ENCODE peak calls at places on chromosomes 11 and 22, in seven cellular contexts. One of them, this sample, is unnamed.

GRCh38 chr11:64777449-64778222 is 706 bp downstream of the SF1 start:
- DNase-seq in epithelial cell of esophagus: peak; percentile 82
- DNase-seq in heart right ventricle: peak; percentile 87
- DNase-seq in transverse colon: peak; percentile 84
- DNase-seq in lower lobe of right lung: peak; percentile 89
- DNase-seq in left ventricle myocardium inferior: peak; percentile 87
- DNase-seq in kidney: peak; percentile 94
- DNase-seq in this sample: peak; percentile 81

GRCh38 chr22:17921871-17922821 is 102.2 kb downstream of the MICAL3 start:
- DNase-seq in epithelial cell of esophagus: peak; percentile 68
- DNase-seq in heart right ventricle: peak; percentile 36
- DNase-seq in transverse colon: peak; percentile 53
- DNase-seq in lower lobe of right lung: no peak
- DNase-seq in left ventricle myocardium inferior: peak; percentile 54
- DNase-seq in kidney: no peak
- DNase-seq in this sample: no peak

GRCh38 chr11:88414385-88414861 is 76.9 kb upstream of the CTSC start:
- DNase-seq in epithelial cell of esophagus: peak; percentile 55
- DNase-seq in heart right ventricle: no peak
- DNase-seq in transverse colon: peak; percentile 20
- DNase-seq in lower lobe of right lung: no peak
- DNase-seq in left ventricle myocardium inferior: no peak
- DNase-seq in kidney: no peak
- DNase-seq in this sample: peak; percentile 94

GRCh38 chr11:47724041-47724729 is 9.0 kb upstream of the AGBL2 start:
- DNase-seq in epithelial cell of esophagus: peak; percentile 49
- DNase-seq in heart right ventricle: no peak
- DNase-seq in transverse colon: peak; percentile 66
- DNase-seq in lower lobe of right lung: no peak
- DNase-seq in left ventricle myocardium inferior: no peak
- DNase-seq in kidney: no peak
- DNase-seq in this sample: peak; percentile 85

GRCh38 chr22:39236321-39237275 is 8.2 kb downstream of the PDGFB start:
- DNase-seq in epithelial cell of esophagus: no peak
- DNase-seq in heart right ventricle: peak; percentile 69
- DNase-seq in transverse colon: peak; percentile 45
- DNase-seq in lower lobe of right lung: peak; percentile 51
- DNase-seq in left ventricle myocardium inferior: peak; percentile 69
- DNase-seq in kidney: peak; percentile 59
- DNase-seq in this sample: no peak

GRCh38 chr22:29245626-29246385 is 22.0 kb downstream of the RHBDD3 start:
- DNase-seq in epithelial cell of esophagus: peak; percentile 64
- DNase-seq in heart right ventricle: peak; percentile 62
- DNase-seq in transverse colon: peak; percentile 75
- DNase-seq in lower lobe of right lung: peak; percentile 78
- DNase-seq in left ventricle myocardium inferior: peak; percentile 66
- DNase-seq in kidney: peak; percentile 85
- DNase-seq in this sample: peak; percentile 76

GRCh38 chr11:60974726-60975125 is 3.2 kb downstream of the CD6 start:
- DNase-seq in epithelial cell of esophagus: no peak
- DNase-seq in heart right ventricle: no peak
- DNase-seq in transverse colon: no peak
- DNase-seq in lower lobe of right lung: no peak
- DNase-seq in left ventricle myocardium inferior: no peak
- DNase-seq in kidney: no peak
- DNase-seq in this sample: no peak

GRCh38 chr22:43474161-43475101 is 62.6 kb downstream of the MPPED1 start:
- DNase-seq in epithelial cell of esophagus: no peak
- DNase-seq in heart right ventricle: no peak
- DNase-seq in transverse colon: no peak
- DNase-seq in lower lobe of right lung: no peak
- DNase-seq in left ventricle myocardium inferior: no peak
- DNase-seq in kidney: peak; percentile 71
- DNase-seq in this sample: no peak

GRCh38 chr22:40345271-40345670 is 1.0 kb upstream of the ADSL start:
- DNase-seq in epithelial cell of esophagus: peak; percentile 66
- DNase-seq in heart right ventricle: no peak
- DNase-seq in transverse colon: peak; percentile 50
- DNase-seq in lower lobe of right lung: no peak
- DNase-seq in left ventricle myocardium inferior: no peak
- DNase-seq in kidney: no peak
- DNase-seq in this sample: peak; percentile 14

GRCh38 chr22:50252081-50253045 is 1.3 kb upstream of the HDAC10 start:
- DNase-seq in epithelial cell of esophagus: peak; percentile 77
- DNase-seq in heart right ventricle: peak; percentile 78
- DNase-seq in transverse colon: peak; percentile 84
- DNase-seq in lower lobe of right lung: peak; percentile 83
- DNase-seq in left ventricle myocardium inferior: peak; percentile 79
- DNase-seq in kidney: peak; percentile 93
- DNase-seq in this sample: peak; percentile 66

GRCh38 chr11:74085542-74085892 is 76.6 kb upstream of the UCP3 start:
- DNase-seq in epithelial cell of esophagus: peak; percentile 16
- DNase-seq in heart right ventricle: no peak
- DNase-seq in transverse colon: no peak
- DNase-seq in lower lobe of right lung: no peak
- DNase-seq in left ventricle myocardium inferior: no peak
- DNase-seq in kidney: no peak
- DNase-seq in this sample: no peak

GRCh38 chr22:17194213-17194612 is 25.0 kb downstream of the ADA2 start:
- DNase-seq in epithelial cell of esophagus: no peak
- DNase-seq in heart right ventricle: no peak
- DNase-seq in transverse colon: no peak
- DNase-seq in lower lobe of right lung: no peak
- DNase-seq in left ventricle myocardium inferior: no peak
- DNase-seq in kidney: no peak
- DNase-seq in this sample: no peak

GRCh38 chr11:65954771-65955170 is 6.8 kb upstream of the SART1 start:
- DNase-seq in epithelial cell of esophagus: peak; percentile 83
- DNase-seq in heart right ventricle: no peak
- DNase-seq in transverse colon: no peak
- DNase-seq in lower lobe of right lung: no peak
- DNase-seq in left ventricle myocardium inferior: no peak
- DNase-seq in kidney: no peak
- DNase-seq in this sample: no peak

GRCh38 chr11:44258190-44258489 is 51.8 kb downstream of the ALX4 start:
- DNase-seq in epithelial cell of esophagus: no peak
- DNase-seq in heart right ventricle: no peak
- DNase-seq in transverse colon: no peak
- DNase-seq in lower lobe of right lung: no peak
- DNase-seq in left ventricle myocardium inferior: no peak
- DNase-seq in kidney: no peak
- DNase-seq in this sample: no peak

GRCh38 chr11:93906486-93906885 is 56.1 kb upstream of the VSTM5 start:
- DNase-seq in epithelial cell of esophagus: peak; percentile 15
- DNase-seq in heart right ventricle: no peak
- DNase-seq in transverse colon: no peak
- DNase-seq in lower lobe of right lung: no peak
- DNase-seq in left ventricle myocardium inferior: no peak
- DNase-seq in kidney: no peak
- DNase-seq in this sample: no peak

GRCh38 chr22:30276041-30276440 is 9.4 kb upstream of the OSM start:
- DNase-seq in epithelial cell of esophagus: no peak
- DNase-seq in heart right ventricle: no peak
- DNase-seq in transverse colon: no peak
- DNase-seq in lower lobe of right lung: peak; percentile 44
- DNase-seq in left ventricle myocardium inferior: no peak
- DNase-seq in kidney: no peak
- DNase-seq in this sample: no peak

GRCh38 chr22:42080287-42080686 is 787 bp downstream of the SMDT1 start:
- DNase-seq in epithelial cell of esophagus: peak; percentile 28
- DNase-seq in heart right ventricle: no peak
- DNase-seq in transverse colon: peak; percentile 53
- DNase-seq in lower lobe of right lung: no peak
- DNase-seq in left ventricle myocardium inferior: no peak
- DNase-seq in kidney: no peak
- DNase-seq in this sample: peak; percentile 60

GRCh38 chr22:39244496-39245129 is at the start of gene PDGFB:
- DNase-seq in epithelial cell of esophagus: peak; percentile 37
- DNase-seq in heart right ventricle: peak; percentile 66
- DNase-seq in transverse colon: peak; percentile 41
- DNase-seq in lower lobe of right lung: no peak
- DNase-seq in left ventricle myocardium inferior: peak; percentile 63
- DNase-seq in kidney: no peak
- DNase-seq in this sample: peak; percentile 48

GRCh38 chr11:64762916-64763803 is 3.4 kb upstream of the PYGM start:
- DNase-seq in epithelial cell of esophagus: peak; percentile 78
- DNase-seq in heart right ventricle: no peak
- DNase-seq in transverse colon: no peak
- DNase-seq in lower lobe of right lung: no peak
- DNase-seq in left ventricle myocardium inferior: no peak
- DNase-seq in kidney: peak; percentile 82
- DNase-seq in this sample: peak; percentile 82

GRCh38 chr11:72084076-72084475 is 3.4 kb downstream of the LRRC51 start:
- DNase-seq in epithelial cell of esophagus: peak; percentile 70
- DNase-seq in heart right ventricle: no peak
- DNase-seq in transverse colon: no peak
- DNase-seq in lower lobe of right lung: no peak
- DNase-seq in left ventricle myocardium inferior: no peak
- DNase-seq in kidney: no peak
- DNase-seq in this sample: no peak

GRCh38 chr11:58745705-58746364 is 14.1 kb upstream of the GLYAT start:
- DNase-seq in epithelial cell of esophagus: no peak
- DNase-seq in heart right ventricle: no peak
- DNase-seq in transverse colon: no peak
- DNase-seq in lower lobe of right lung: no peak
- DNase-seq in left ventricle myocardium inferior: no peak
- DNase-seq in kidney: no peak
- DNase-seq in this sample: no peak

GRCh38 chr11:79087238-79087956 is 353.4 kb downstream of the TENM4 start:
- DNase-seq in epithelial cell of esophagus: peak; percentile 42
- DNase-seq in heart right ventricle: no peak
- DNase-seq in transverse colon: no peak
- DNase-seq in lower lobe of right lung: no peak
- DNase-seq in left ventricle myocardium inferior: no peak
- DNase-seq in kidney: no peak
- DNase-seq in this sample: peak; percentile 83

GRCh38 chr11:79087957-79088318 is 352.9 kb downstream of the TENM4 start:
- DNase-seq in epithelial cell of esophagus: no peak
- DNase-seq in heart right ventricle: no peak
- DNase-seq in transverse colon: no peak
- DNase-seq in lower lobe of right lung: no peak
- DNase-seq in left ventricle myocardium inferior: no peak
- DNase-seq in kidney: no peak
- DNase-seq in this sample: peak; percentile 30

GRCh38 chr11:79086056-79086455 is 354.8 kb downstream of the TENM4 start:
- DNase-seq in epithelial cell of esophagus: no peak
- DNase-seq in heart right ventricle: no peak
- DNase-seq in transverse colon: no peak
- DNase-seq in lower lobe of right lung: no peak
- DNase-seq in left ventricle myocardium inferior: no peak
- DNase-seq in kidney: no peak
- DNase-seq in this sample: no peak

GRCh38 chr11:79090191-79090590 is 350.6 kb downstream of the TENM4 start:
- DNase-seq in epithelial cell of esophagus: peak; percentile 87
- DNase-seq in heart right ventricle: no peak
- DNase-seq in transverse colon: no peak
- DNase-seq in lower lobe of right lung: no peak
- DNase-seq in left ventricle myocardium inferior: no peak
- DNase-seq in kidney: no peak
- DNase-seq in this sample: no peak

GRCh38 chr11:79088967-79089366 is 351.9 kb downstream of the TENM4 start:
- DNase-seq in epithelial cell of esophagus: no peak
- DNase-seq in heart right ventricle: no peak
- DNase-seq in transverse colon: no peak
- DNase-seq in lower lobe of right lung: no peak
- DNase-seq in left ventricle myocardium inferior: no peak
- DNase-seq in kidney: no peak
- DNase-seq in this sample: no peak
- TF ChIP-seq CTCF in epithelial cell of esophagus: no peak
- TF ChIP-seq CTCF in heart right ventricle: no peak
- TF ChIP-seq CTCF in transverse colon: no peak
- TF ChIP-seq CTCF in lower lobe of right lung: no peak
- TF ChIP-seq CTCF in left ventricle myocardium inferior: no peak
- TF ChIP-seq CTCF in kidney: no peak
- TF ChIP-seq CTCF in this sample: no peak

GRCh38 chr11:125154380-125155099 is 10.0 kb upstream of the PKNOX2 start:
- DNase-seq in epithelial cell of esophagus: no peak
- DNase-seq in heart right ventricle: no peak
- DNase-seq in transverse colon: no peak
- DNase-seq in lower lobe of right lung: no peak
- DNase-seq in left ventricle myocardium inferior: no peak
- DNase-seq in kidney: no peak
- DNase-seq in this sample: no peak
- H3K4me3 ChIP-seq in epithelial cell of esophagus: no peak overlapping the region
- H3K4me3 ChIP-seq in heart right ventricle: no peak overlapping the region
- H3K4me3 ChIP-seq in transverse colon: no peak overlapping the region
- H3K4me3 ChIP-seq in lower lobe of right lung: no peak overlapping the region
- H3K4me3 ChIP-seq in left ventricle myocardium inferior: no peak overlapping the region
- H3K4me3 ChIP-seq in kidney: no peak overlapping the region
- H3K4me3 ChIP-seq in this sample: no peak overlapping the region

DNA sequence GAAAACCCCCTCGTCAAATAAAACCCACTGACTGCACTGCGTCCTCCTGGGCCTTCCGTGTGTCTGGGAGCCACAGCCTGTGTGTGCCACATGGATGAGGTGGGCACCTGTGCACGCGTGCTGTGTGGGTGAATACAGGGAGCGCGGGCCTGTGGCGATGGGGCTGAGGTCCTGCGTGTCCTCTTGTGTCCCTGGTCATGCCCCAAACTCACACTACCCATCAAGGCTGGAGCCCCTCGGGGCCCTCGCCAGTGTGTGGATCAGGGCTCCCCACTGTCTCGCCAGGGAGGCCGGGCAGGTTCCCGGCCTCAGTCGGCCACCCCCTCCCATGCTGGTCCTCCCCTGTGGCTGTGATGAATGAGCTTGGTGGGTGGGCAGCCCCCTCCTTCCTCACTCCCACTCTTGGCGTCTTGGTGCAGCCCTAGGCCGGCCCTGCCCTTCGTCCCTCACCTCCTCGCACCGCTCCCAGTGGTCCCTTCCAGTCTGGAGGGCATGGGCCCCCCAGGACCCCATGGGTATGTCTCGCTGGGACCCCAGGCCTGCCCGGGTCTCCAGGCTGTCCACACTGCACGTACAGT is 712 bp upstream of the CD151 start:
- DNase-seq in epithelial cell of esophagus: no peak
- DNase-seq in heart right ventricle: no peak
- DNase-seq in transverse colon: no peak
- DNase-seq in lower lobe of right lung: no peak
- DNase-seq in left ventricle myocardium inferior: no peak
- DNase-seq in kidney: no peak
- DNase-seq in this sample: no peak
- TF ChIP-seq CTCF in epithelial cell of esophagus: no peak
- TF ChIP-seq CTCF in heart right ventricle: no peak
- TF ChIP-seq CTCF in transverse colon: no peak
- TF ChIP-seq CTCF in lower lobe of right lung: no peak
- TF ChIP-seq CTCF in left ventricle myocardium inferior: no peak
- TF ChIP-seq CTCF in kidney: no peak
- TF ChIP-seq CTCF in this sample: no peak

DNA sequence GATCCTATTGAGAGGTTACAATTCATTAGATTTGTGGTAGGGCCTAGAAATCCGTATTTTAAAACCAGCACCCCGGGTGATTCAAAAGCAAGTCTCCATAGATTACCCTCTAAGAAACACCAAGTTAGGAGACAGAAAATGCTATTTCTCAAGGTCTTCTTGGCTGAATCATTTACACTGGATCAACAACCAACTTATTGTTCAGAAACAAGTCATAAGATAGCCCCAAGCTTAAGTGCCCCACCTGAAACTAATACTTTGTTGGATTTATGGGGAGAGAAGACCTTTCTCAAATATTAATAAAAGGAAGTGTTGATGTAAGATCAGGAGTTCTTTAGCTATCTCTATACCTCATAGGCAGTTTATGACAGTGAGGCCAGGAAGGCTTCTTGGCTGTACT is 345.2 kb downstream of the LARGE1 start:
- DNase-seq in epithelial cell of esophagus: no peak
- DNase-seq in heart right ventricle: no peak
- DNase-seq in transverse colon: no peak
- DNase-seq in lower lobe of right lung: no peak
- DNase-seq in left ventricle myocardium inferior: no peak
- DNase-seq in kidney: no peak
- DNase-seq in this sample: no peak
- H3K4me3 ChIP-seq in epithelial cell of esophagus: no peak overlapping the region
- H3K4me3 ChIP-seq in heart right ventricle: no peak overlapping the region
- H3K4me3 ChIP-seq in transverse colon: no peak overlapping the region
- H3K4me3 ChIP-seq in lower lobe of right lung: no peak overlapping the region
- H3K4me3 ChIP-seq in left ventricle myocardium inferior: no peak overlapping the region
- H3K4me3 ChIP-seq in kidney: peak overlapping the region; percentile 49
- H3K4me3 ChIP-seq in this sample: no peak overlapping the region

This sample was measured in fibroblast of pulmonary artery.